ENCODE peak calls at places on chromosomes 12 and 14, in seven cellular contexts. T is AG04450, O is stomach, A is tibial nerve, Q is hepatocyte, X is WERI-Rb-1, Y is Caco-2. I is an unnamed sample. For H3K27me3, the result is how much of the 10 kb centered on the place peaks cover.

GRCh38 chr12:25962932-25963525 is 4.5 kb downstream of the RASSF8 start:
- DNase-seq in Q (no peak), O (no peak), A (peak), T (no peak), X (no peak), Y (no peak), I (no peak)

GRCh38 chr14:91890291-91890749 is 23.0 kb upstream of the TC2N start:
- DNase-seq in Y (no peak), X (peak), A (no peak), T (no peak), O (peak), Q (no peak), I (no peak)

GRCh38 chr12:103169-103981 is 36.8 kb downstream of the IQSEC3 start:
- DNase-seq in Y (no peak), O (no peak), A (no peak), X (no peak), T (no peak), Q (no peak), I (no peak)

GRCh38 chr14:104118006-104118844 is 20.2 kb upstream of the KIF26A start:
- DNase-seq in X (peak), Q (no peak), O (peak), Y (peak), T (no peak), A (no peak), I (no peak)

GRCh38 chr12:9732966-9733461 is at the start of gene CLECL1:
- DNase-seq in Q (no peak), X (no peak), Y (no peak), O (no peak), A (no peak), T (no peak), I (no peak)

GRCh38 chr12:47370421-47370820 is 290.7 kb upstream of the AMIGO2 start:
- DNase-seq in O (no peak), A (no peak), Y (no peak), T (no peak), X (no peak), Q (no peak), I (no peak)

GRCh38 chr14:45247427-45247826 is 5.6 kb downstream of the MIS18BP1 start:
- DNase-seq in Q (no peak), T (no peak), Y (no peak), X (no peak), O (no peak), A (no peak), I (no peak)

GRCh38 chr14:52023518-52023917 is 34.2 kb downstream of the RTRAF start:
- DNase-seq in Y (no peak), X (no peak), O (no peak), Q (no peak), T (peak), A (no peak), I (peak)

GRCh38 chr12:103495783-103496456 is at the start of gene C12orf42:
- DNase-seq in Q (peak), T (no peak), A (peak), X (peak), Y (no peak), O (no peak), I (no peak)

GRCh38 chr14:104935955-104936354 is 11.3 kb downstream of the PLD4 start:
- DNase-seq in Q (no peak), X (no peak), A (no peak), Y (no peak), O (no peak), T (no peak), I (no peak)

GRCh38 chr14:64764641-64765520 is 60.7 kb downstream of the PLEKHG3 start:
- DNase-seq in Y (peak), O (peak), T (peak), Q (peak), X (peak), A (peak), I (no peak)

GRCh38 chr12:12941450-12942350 is 10.3 kb downstream of the GPRC5D start:
- DNase-seq in T (no peak), Q (no peak), O (no peak), X (no peak), Y (no peak), A (no peak), I (no peak)

GRCh38 chr12:42534184-42534838 is 55.2 kb downstream of the PRICKLE1 start:
- DNase-seq in O (no peak), A (no peak), T (no peak), X (no peak), Y (no peak), Q (no peak), I (no peak)

GRCh38 chr12:53757095-53757770 is 5.5 kb upstream of the CISTR start:
- DNase-seq in O (peak), Q (peak), Y (no peak), A (peak), X (peak), T (no peak), I (no peak)

GRCh38 chr14:71320734-71321555 is 413.7 kb downstream of the PCNX1 start:
- DNase-seq in A (peak), O (peak), X (peak), T (no peak), Y (peak), Q (peak), I (no peak)

GRCh38 chr14:65045691-65046090 is 56.6 kb downstream of the MAX start:
- DNase-seq in Q (no peak), O (no peak), X (no peak), T (no peak), A (no peak), Y (no peak), I (no peak)

GRCh38 chr14:22900088-22900799 is 17.2 kb downstream of the REM2 start:
- DNase-seq in O (no peak), Y (peak), A (peak), X (peak), Q (peak), T (peak), I (no peak)

GRCh38 chr12:627863-628805 is 35.1 kb downstream of the NINJ2 start:
- DNase-seq in A (no peak), O (no peak), T (no peak), X (no peak), Y (peak), Q (no peak), I (no peak)

GRCh38 chr14:51609987-51610283 is 41.8 kb upstream of the FRMD6 start:
- DNase-seq in O (no peak), Q (peak), T (no peak), A (no peak), X (no peak), Y (no peak), I (no peak)

GRCh38 chr12:93597608-93598007 is 25.1 kb downstream of the SOCS2 start:
- DNase-seq in T (no peak), Y (no peak), Q (no peak), A (no peak), X (no peak), O (no peak), I (no peak)

GRCh38 chr12:93592641-93593396 is 20.3 kb downstream of the SOCS2 start:
- DNase-seq in A (no peak), T (no peak), O (no peak), Y (no peak), Q (no peak), X (no peak), I (no peak)

GRCh38 chr12:93594766-93595165 is 22.3 kb downstream of the SOCS2 start:
- DNase-seq in A (no peak), O (no peak), X (no peak), T (no peak), Q (no peak), Y (no peak), I (no peak)

GRCh38 chr12:93593833-93594232 is 21.4 kb downstream of the SOCS2 start:
- DNase-seq in Y (no peak), O (no peak), X (no peak), A (no peak), T (no peak), Q (no peak), I (no peak)

GRCh38 chr12:93595336-93595735 is 22.9 kb downstream of the SOCS2 start:
- DNase-seq in Q (no peak), T (no peak), Y (no peak), X (no peak), O (no peak), A (no peak), I (no peak)
- H3K4me3 ChIP-seq in Q (no peak), T (no peak), Y (no peak), X (no peak), O (no peak), A (no peak), I (no peak)

GRCh38 chr12:131052891-131053290 is 99.2 kb downstream of the ADGRD1 start:
- DNase-seq in Q (no peak), T (no peak), A (no peak), O (no peak), Y (no peak), X (no peak), I (no peak)

GRCh38 chr12:131055093-131055465 is 101.4 kb downstream of the ADGRD1 start:
- DNase-seq in A (no peak), T (no peak), O (no peak), Q (no peak), Y (no peak), X (no peak), I (no peak)

GRCh38 chr12:131052063-131052781 is 98.5 kb downstream of the ADGRD1 start:
- DNase-seq in T (no peak), X (no peak), O (no peak), Q (no peak), Y (peak), A (no peak), I (no peak)

GRCh38 chr12:131054345-131055092 is 100.8 kb downstream of the ADGRD1 start:
- DNase-seq in X (no peak), Q (no peak), A (no peak), O (no peak), Y (peak), T (no peak), I (no peak)

DNA sequence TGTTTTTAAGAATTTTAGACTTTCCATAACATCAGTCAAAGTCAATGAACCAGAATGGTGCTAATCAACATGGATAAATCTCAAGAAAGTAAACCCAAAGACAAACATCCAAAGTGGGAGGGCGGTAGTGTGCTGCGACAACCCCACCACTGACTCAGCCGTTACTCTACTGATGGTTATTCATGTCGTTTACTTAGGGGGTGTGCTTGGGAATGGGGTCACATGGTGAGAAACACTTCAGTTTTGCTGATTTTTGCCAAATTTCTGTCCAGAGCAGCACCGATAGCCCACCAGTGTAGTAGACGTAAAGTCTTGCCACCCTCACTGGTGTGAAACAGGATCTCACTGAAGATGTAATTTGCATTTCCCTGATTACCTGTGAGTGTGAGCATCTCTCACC is 99.9 kb downstream of the ADGRD1 start:
- DNase-seq in X (no peak), O (no peak), Q (no peak), T (no peak), A (no peak), Y (no peak), I (no peak)
- TF ChIP-seq CTCF in X (no peak), O (no peak), Q (no peak), T (no peak), A (no peak), Y (no peak), I (no peak)

GRCh38 chr12:117209626-117210025 is 19.4 kb upstream of the FBXO21 start:
- DNase-seq in X (no peak), Y (no peak), T (no peak), Q (no peak), O (no peak), A (no peak), I (no peak)

GRCh38 chr12:117210266-117210918 is 20.1 kb upstream of the FBXO21 start:
- DNase-seq in T (no peak), O (no peak), Y (no peak), Q (no peak), A (no peak), X (no peak), I (no peak)

GRCh38 chr12:117208811-117209455 is 18.7 kb upstream of the FBXO21 start:
- DNase-seq in T (no peak), A (no peak), O (no peak), Q (no peak), X (no peak), Y (no peak), I (no peak)

GRCh38 chr12:117208206-117208605 is 17.9 kb upstream of the FBXO21 start:
- DNase-seq in A (no peak), T (no peak), Y (no peak), Q (no peak), X (no peak), O (no peak), I (no peak)

DNA sequence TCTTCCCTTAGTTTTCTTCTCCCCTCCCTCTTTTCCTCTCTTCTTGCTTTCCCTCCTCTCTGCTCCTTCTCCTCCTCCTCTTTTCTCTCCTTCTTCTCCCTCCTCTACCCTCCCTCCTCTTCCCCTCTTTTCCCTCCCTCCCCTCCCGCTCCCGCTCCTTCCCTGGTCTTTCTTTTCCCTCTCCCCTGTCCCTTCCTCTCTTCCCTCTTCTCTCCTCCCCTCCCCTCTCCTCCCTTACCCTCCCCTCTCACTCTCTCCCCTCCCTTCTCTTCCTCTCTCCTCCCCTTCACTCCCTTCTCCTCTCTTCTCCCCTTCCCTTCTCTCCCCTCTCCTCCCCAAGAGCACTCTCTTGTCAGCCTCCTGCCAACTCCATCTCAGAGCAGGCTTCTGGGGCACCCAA is 17.4 kb upstream of the FBXO21 start:
- DNase-seq in A (no peak), Y (no peak), O (no peak), T (no peak), Q (no peak), X (no peak), I (no peak)
- H3K27me3 ChIP-seq in A (under half), Y (under half), O (under half), T (under half), Q (under half), X (under half), I (under half)

GRCh38 chr12:27801630-27802029 is 21.6 kb upstream of the MANSC4 start:
- DNase-seq in X (no peak), Q (no peak), O (no peak), A (no peak), T (no peak), Y (no peak), I (no peak)
- H3K4me3 ChIP-seq in X (no peak), Q (no peak), O (no peak), A (no peak), T (no peak), Y (no peak), I (no peak)

DNA sequence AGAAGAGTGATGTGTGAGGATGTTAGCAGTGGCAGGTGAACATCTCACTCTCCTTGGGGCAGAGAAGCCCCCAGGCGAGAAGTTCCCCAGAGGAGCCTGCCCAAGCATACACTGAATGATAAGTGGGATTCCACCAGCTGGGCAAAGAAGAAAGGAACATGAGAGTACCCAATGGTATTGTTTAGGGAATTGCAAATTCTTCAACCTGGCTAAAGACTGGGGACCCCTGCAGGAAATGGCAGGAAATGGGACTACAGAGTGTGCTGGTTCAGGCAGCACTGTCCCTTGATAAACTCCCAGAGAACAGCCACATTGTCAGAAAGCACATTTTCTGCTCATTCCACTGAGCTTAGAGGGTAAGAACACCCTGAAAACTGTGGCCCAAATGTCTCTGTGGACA is 121.3 kb downstream of the RPS29 start:
- DNase-seq in O (no peak), Y (no peak), A (no peak), T (no peak), X (peak), Q (no peak), I (no peak)
- TF ChIP-seq CTCF in O (no peak), Y (peak), A (no peak), T (peak), X (peak), Q (no peak), I (no peak)

GRCh38 chr14:100467046-100467750 is 120.0 kb downstream of the BEGAIN start:
- DNase-seq in T (no peak), X (no peak), O (no peak), Y (no peak), Q (no peak), A (no peak), I (no peak)
- H3K27me3 ChIP-seq in T (under half), X (under half), O (under half), Y (under half), Q (under half), A (under half), I (under half)